ENCODE peak calls at places on chromosomes 16 and 17, in five cellular contexts. V is adipocyte, F is IMR-90, G is fibroblast of lung, I is brain microvascular endothelial cell. N is an unnamed sample.

GRCh38 chr17:79623786-79624657 is 13.2 kb upstream of the RBFOX3 start:
- DNase-seq in V (no peak), F (no peak), G (no peak), I (no peak), N (no peak)

GRCh38 chr17:50102164-50102991 is 7.2 kb downstream of the PDK2 start:
- DNase-seq in F (no peak), G (no peak), I (no peak), V (no peak), N (no peak)

GRCh38 chr17:61618950-61619349 is 27.9 kb upstream of the NACA2 start:
- DNase-seq in V (no peak), I (no peak), G (no peak), F (no peak), N (no peak)

GRCh38 chr17:68460715-68461114 is 3.4 kb upstream of the WIPI1 start:
- DNase-seq in I (no peak), F (no peak), G (peak; percentile 45), V (no peak), N (no peak)

GRCh38 chr17:46121841-46122485 is 71.3 kb downstream of the KANSL1 start:
- DNase-seq in F (no peak), I (no peak), V (no peak), G (no peak), N (no peak)

GRCh38 chr16:2784536-2785100 is 2.7 kb downstream of the PRSS33 start:
- DNase-seq in F (no peak), G (no peak), I (no peak), V (no peak), N (no peak)

GRCh38 chr17:46742539-46743270 is 75.8 kb downstream of the WNT3 start:
- DNase-seq in G (peak; percentile 88), V (peak; percentile 84), F (peak; percentile 93), I (peak; percentile 78), N (peak; percentile 95)

GRCh38 chr16:1914084-1914608 is 4.1 kb downstream of the HS3ST6 start:
- DNase-seq in G (no peak), I (no peak), V (no peak), F (no peak), N (no peak)

GRCh38 chr17:82105882-82106696 is 8.1 kb upstream of the FASN start:
- DNase-seq in V (peak; percentile 34), I (peak; percentile 25), F (peak; percentile 37), G (peak; percentile 48), N (peak; percentile 70)

GRCh38 chr16:85958731-85959130 is 59.8 kb downstream of the IRF8 start:
- DNase-seq in F (no peak), G (no peak), V (no peak), I (no peak), N (no peak)

GRCh38 chr17:38315497-38315896 is 18.5 kb downstream of the MRPL45 start:
- DNase-seq in I (no peak), V (no peak), F (no peak), G (no peak), N (no peak)

GRCh38 chr17:41071606-41072375 is 6.1 kb upstream of the KRTAP2-4 start:
- DNase-seq in G (no peak), V (no peak), I (no peak), F (no peak), N (no peak)

GRCh38 chr17:7884581-7885356 is 3.8 kb upstream of the CHD3 start:
- DNase-seq in V (peak; percentile 42), I (no peak), G (no peak), F (no peak), N (peak; percentile 33)

GRCh38 chr17:68145088-68145487 is 102.8 kb upstream of the AMZ2 start:
- DNase-seq in V (no peak), F (no peak), G (no peak), I (no peak), N (no peak)

GRCh38 chr16:69798466-69798865 is 36.3 kb downstream of the WWP2 start:
- DNase-seq in I (peak; percentile 28), G (peak; percentile 21), F (peak; percentile 6), V (peak; percentile 11), N (no peak)

GRCh38 chr17:73754886-73755285 is 110.6 kb upstream of the SDK2 start:
- DNase-seq in V (no peak), I (no peak), F (no peak), G (no peak), N (no peak)

GRCh38 chr17:82812058-82812457 is 27.8 kb downstream of the ZNF750 start:
- DNase-seq in G (no peak), V (no peak), I (no peak), F (no peak), N (no peak)

GRCh38 chr16:3143598-3144330 is 8.9 kb downstream of the ZNF213 start:
- DNase-seq in V (no peak), I (no peak), G (no peak), F (no peak), N (no peak)

GRCh38 chr17:44221072-44221861 is 1.8 kb upstream of the UBTF start:
- DNase-seq in V (peak; percentile 94), G (peak; percentile 83), F (peak; percentile 81), I (peak; percentile 73), N (peak; percentile 82)

GRCh38 chr16:7964717-7965116 is 625.6 kb downstream of the TMEM114 start:
- DNase-seq in I (no peak), V (no peak), G (no peak), F (no peak), N (no peak)

DNA sequence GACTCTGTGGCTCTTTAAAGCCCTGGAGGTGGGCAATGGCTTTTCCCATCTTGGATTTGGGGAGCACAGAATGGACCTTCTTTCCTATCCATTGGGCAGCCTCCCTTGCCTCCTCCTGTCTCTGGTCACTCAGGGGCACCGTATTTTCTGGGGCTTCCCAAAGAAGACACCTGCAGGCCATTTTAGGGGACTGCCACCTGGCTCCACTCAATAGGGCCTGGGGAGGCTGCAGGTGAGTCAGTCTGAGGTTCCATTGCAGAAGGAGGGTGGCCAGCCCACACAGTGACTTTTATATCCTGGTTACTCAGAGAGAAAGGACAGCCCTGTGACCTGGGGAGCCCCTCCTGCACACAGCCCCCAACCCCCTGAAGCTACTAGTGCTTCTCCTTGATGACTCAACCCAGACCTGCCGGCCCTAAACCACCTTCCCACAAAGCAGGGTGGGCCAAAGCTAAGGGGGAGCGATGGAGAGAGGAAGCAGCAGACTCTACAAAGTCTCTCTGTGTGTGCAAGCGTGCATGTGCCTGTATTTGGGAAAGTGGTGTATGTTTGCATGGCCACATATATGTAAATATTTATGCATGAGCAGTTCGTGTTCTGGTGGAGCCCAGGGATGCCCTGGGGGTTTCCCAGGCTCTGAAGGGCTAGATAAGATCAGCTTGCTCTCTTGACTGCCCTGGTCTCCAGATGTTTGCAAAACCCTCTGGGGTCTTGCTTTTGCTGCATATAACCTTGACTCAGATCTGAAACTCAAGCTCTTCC is 5.0 kb downstream of the CX3CL1 start:
- DNase-seq in F (peak; percentile 85), V (peak; percentile 30), G (no peak), I (no peak), N (no peak)
- H3K4me3 ChIP-seq in F (no peak overlapping the region), V (no peak overlapping the region), G (no peak overlapping the region), I (no peak overlapping the region), N (no peak overlapping the region)

GRCh38 chr17:76136276-76137025 is 4.6 kb downstream of the FOXJ1 start:
- DNase-seq in G (no peak), F (no peak), I (no peak), V (no peak), N (no peak)
- H3K27me3 ChIP-seq in G (peaks cover 68% of the 10 kb centered on the region), F (peaks cover 85% of the 10 kb centered on the region), I (peaks cover 83% of the 10 kb centered on the region), V (peaks cover 78% of the 10 kb centered on the region), N (peaks cover 2% of the 10 kb centered on the region)

GRCh38 chr17:18320301-18320700 is 5.2 kb downstream of the SMCR8 start:
- DNase-seq in I (no peak), V (no peak), F (no peak), G (no peak), N (no peak)
- H3K36me3 ChIP-seq in I (peaks cover 20% of the 10 kb centered on the region), V (peaks cover 37% of the 10 kb centered on the region), F (peaks cover 54% of the 10 kb centered on the region), G (peaks cover 19% of the 10 kb centered on the region), N (peaks cover 9% of the 10 kb centered on the region)

DNA sequence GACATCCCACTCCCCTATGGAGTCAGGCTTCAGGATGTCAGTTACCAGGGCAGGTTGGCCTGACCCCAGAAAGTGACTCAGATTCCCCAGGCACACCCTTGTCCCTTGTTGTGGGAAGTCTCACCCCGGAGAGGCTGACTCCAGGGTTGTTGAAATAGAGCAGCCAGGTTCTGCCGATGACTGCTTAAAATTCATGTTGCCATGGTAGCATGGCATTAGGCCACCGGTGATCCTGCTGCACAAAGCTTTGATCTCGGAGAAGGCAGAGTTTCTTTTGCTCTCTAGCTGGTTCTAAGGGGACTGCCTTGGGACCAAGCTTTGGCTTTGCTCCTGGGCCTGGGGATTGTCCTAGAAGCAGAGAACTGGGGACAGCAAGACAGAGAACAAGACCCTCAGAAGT is 106.7 kb downstream of the RGS9 start:
- DNase-seq in I (no peak), G (peak; percentile 36), F (peak; percentile 24), V (peak; percentile 27), N (peak; percentile 74)
- H3K4me3 ChIP-seq in I (no peak overlapping the region), G (no peak overlapping the region), F (no peak overlapping the region), V (no peak overlapping the region), N (no peak overlapping the region)

GRCh38 chr17:15119928-15120327 is 145.2 kb downstream of the PMP22 start:
- DNase-seq in G (no peak), F (no peak), I (no peak), V (peak; percentile 26), N (no peak)

GRCh38 chr17:15122857-15123256 is 142.3 kb downstream of the PMP22 start:
- DNase-seq in I (no peak), G (no peak), F (no peak), V (peak; percentile 19), N (no peak)

GRCh38 chr17:15123593-15124590 is 141.2 kb downstream of the PMP22 start:
- DNase-seq in V (peak; percentile 42), G (peak; percentile 62), I (peak; percentile 7), F (peak; percentile 76), N (peak; percentile 89)

GRCh38 chr17:15124746-15125145 is 140.4 kb downstream of the PMP22 start:
- DNase-seq in F (no peak), I (no peak), G (no peak), V (peak; percentile 69), N (no peak)

GRCh38 chr17:15121426-15121825 is 143.7 kb downstream of the PMP22 start:
- DNase-seq in F (peak; percentile 29), G (peak; percentile 76), V (peak; percentile 94), I (no peak), N (peak; percentile 44)
- H3K27me3 ChIP-seq in F (no peaks in the 10 kb centered on the region), G (no peaks in the 10 kb centered on the region), V (no peaks in the 10 kb centered on the region), I (no peaks in the 10 kb centered on the region), N (no peaks in the 10 kb centered on the region)

GRCh38 chr17:17170346-17170976 is 35.7 kb downstream of the PLD6 start:
- DNase-seq in F (peak; percentile 21), G (no peak), I (no peak), V (peak; percentile 86), N (no peak)
- H3K36me3 ChIP-seq in F (peaks cover 74% of the 10 kb centered on the region), G (peaks cover 38% of the 10 kb centered on the region), I (peaks cover 78% of the 10 kb centered on the region), V (peaks cover 80% of the 10 kb centered on the region), N (peaks cover 4% of the 10 kb centered on the region)

DNA sequence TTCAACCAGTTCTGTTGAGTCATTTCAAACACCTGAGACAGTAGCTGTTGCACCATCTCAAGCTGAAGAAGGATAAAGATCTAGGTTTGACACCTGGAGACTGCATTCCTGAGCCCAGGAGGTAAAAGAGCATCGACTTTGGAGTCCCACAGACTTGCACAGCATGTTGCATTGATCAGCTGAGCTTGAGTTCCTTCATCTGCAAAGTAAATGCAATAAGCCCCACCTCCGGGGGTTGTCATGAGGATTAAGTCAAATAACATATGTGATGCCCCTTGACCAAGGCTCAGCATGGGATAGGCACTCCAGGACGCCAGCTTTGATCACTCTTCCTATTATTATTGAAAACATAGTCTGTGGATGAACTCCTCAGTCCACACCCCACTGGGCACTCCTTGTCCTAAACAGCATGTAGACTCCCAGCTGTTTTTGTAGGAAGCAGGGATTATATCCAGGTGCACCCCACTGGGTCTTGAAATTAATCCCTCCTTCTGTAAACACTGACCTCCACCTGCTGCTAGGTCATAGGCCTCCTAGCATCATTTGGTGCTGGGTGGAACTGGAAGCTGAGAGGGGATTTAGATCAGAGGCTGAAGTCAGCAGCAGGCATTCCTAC is 258.9 kb downstream of the HS3ST4 start:
- DNase-seq in F (no peak), G (no peak), I (no peak), V (no peak), N (no peak)
- H3K4me3 ChIP-seq in F (no peak overlapping the region), G (no peak overlapping the region), I (no peak overlapping the region), V (no peak overlapping the region), N (no peak overlapping the region)